ENCODE peak calls at places on chromosomes 11 and 22, in four cellular contexts. M is MM.1S, U is GM23248, W is neural progenitor cell. N is an unnamed sample. For H4K20me1, the result is how much of the 10 kb centered on the place peaks cover.

GRCh38 chr11:109940816-109941215 is 152.4 kb upstream of the ZC3H12C start:
- DNase-seq in W (no peak), M (no peak), U (peak), N (peak)

GRCh38 chr22:43798492-43798891 is 13.6 kb downstream of the EFCAB6 start:
- DNase-seq in W (no peak), M (no peak), U (peak), N (no peak)

GRCh38 chr11:133835258-133836075 is 9.8 kb downstream of the SPATA19 start:
- DNase-seq in M (no peak), U (peak), W (peak), N (peak)

GRCh38 chr11:10293423-10294288 is at the start of gene SBF2:
- DNase-seq in W (peak), U (peak), M (peak), N (peak)

GRCh38 chr22:36901411-36902142 is 11.9 kb upstream of the CSF2RB start:
- DNase-seq in W (no peak), U (no peak), M (peak), N (no peak)

GRCh38 chr11:80937831-80938230 is 1497.0 kb upstream of the TENM4 start:
- DNase-seq in M (no peak), W (no peak), U (peak), N (no peak)

GRCh38 chr11:69461272-69461962 is 20.0 kb upstream of the LINC01488 start:
- DNase-seq in W (no peak), M (no peak), U (no peak), N (no peak)

GRCh38 chr11:19714387-19715363 is 2.0 kb downstream of the NAV2 start:
- DNase-seq in M (no peak), W (peak), U (peak), N (peak)

GRCh38 chr11:86991341-86991740 is 36.1 kb upstream of the FZD4 start:
- DNase-seq in U (no peak), W (no peak), M (no peak), N (no peak)

GRCh38 chr11:134482865-134483264 is 70.8 kb upstream of the B3GAT1 start:
- DNase-seq in M (no peak), W (no peak), U (no peak), N (no peak)

GRCh38 chr11:126104420-126104819 is 41.8 kb upstream of the CDON start:
- DNase-seq in W (peak), M (peak), U (no peak), N (no peak)

GRCh38 chr22:48649031-48649430 is 1178.6 kb downstream of the BRD1 start:
- DNase-seq in U (no peak), M (no peak), W (no peak), N (no peak)

GRCh38 chr11:116879789-116880402 is 42.5 kb upstream of the APOA1 start:
- DNase-seq in W (peak), U (peak), M (peak), N (peak)

GRCh38 chr11:122850076-122850631 is 11.9 kb downstream of the CRTAM start:
- DNase-seq in M (no peak), U (peak), W (no peak), N (no peak)

GRCh38 chr11:27716850-27717249 is 16.6 kb upstream of the BDNF start:
- DNase-seq in W (peak), U (peak), M (no peak), N (no peak)

GRCh38 chr11:131389582-131389981 is 19.2 kb downstream of the NTM start:
- DNase-seq in W (no peak), U (no peak), M (no peak), N (no peak)

DNA sequence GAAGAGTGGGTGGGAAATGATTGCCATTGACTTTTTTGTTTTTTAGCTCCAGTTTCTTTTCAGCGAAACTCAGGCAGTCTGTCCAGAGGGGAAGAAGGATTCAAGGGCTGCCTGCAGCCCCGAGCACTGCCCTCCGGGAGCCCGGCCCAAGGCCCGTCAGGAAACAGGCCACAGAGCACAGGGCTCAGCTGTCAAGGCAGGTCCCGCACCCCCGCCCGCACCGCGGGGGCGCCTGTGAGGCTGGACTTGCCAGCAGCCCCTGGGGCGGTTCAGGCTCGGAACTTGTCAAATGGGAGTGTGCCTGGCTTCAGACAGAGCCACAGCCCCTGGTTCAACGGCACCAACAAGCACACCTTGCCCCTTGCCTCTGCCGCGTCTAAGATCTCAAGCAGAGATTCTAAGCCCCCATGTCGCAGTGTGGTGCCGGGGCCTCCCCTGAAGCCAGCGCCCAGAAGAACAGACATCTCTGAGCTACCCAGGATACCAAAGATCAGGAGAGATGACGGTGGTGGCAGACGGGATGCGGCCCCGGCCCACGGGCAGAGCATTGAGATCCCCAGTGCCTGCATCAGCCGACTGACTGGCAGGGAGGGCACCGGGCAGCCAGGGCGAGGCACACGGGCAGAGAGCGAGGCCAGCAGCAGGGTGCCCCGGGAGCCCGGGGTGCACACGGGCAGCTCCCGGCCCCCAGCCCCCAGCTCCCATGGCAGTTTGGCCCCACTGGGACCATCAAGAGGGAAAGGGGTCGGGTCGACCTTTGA is 8.6 kb downstream of the IRF7 start:
- DNase-seq in W (no peak), U (no peak), M (no peak), N (no peak)
- H4K20me1 ChIP-seq in W (under half), U (under half), M (under half), N (under half)

GRCh38 chr22:22092101-22092500 is 109.5 kb upstream of the TOP3B start:
- DNase-seq in W (no peak), U (no peak), M (no peak), N (no peak)

GRCh38 chr22:22093743-22094142 is 111.2 kb upstream of the TOP3B start:
- DNase-seq in W (no peak), U (no peak), M (no peak), N (no peak)

GRCh38 chr22:22094514-22094913 is 111.9 kb upstream of the TOP3B start:
- DNase-seq in U (no peak), W (no peak), M (no peak), N (no peak)

GRCh38 chr22:22092974-22093373 is 110.4 kb upstream of the TOP3B start:
- DNase-seq in W (no peak), M (no peak), U (no peak), N (no peak)

GRCh38 chr22:22094921-22095320 is 112.3 kb upstream of the TOP3B start:
- DNase-seq in M (no peak), W (no peak), U (no peak), N (no peak)
- TF ChIP-seq EZH2 in M (no peak), W (no peak), U (no peak), N (no peak)

GRCh38 chr11:68331338-68331947 is 19.1 kb downstream of the LRP5 start:
- DNase-seq in U (no peak), W (no peak), M (no peak), N (peak)
- H4K20me1 ChIP-seq in U (under half), W (under half), M (under half), N (under half)

GRCh38 chr11:64877390-64878222 is 815 bp downstream of the EHD1 start:
- DNase-seq in W (peak), M (no peak), U (peak), N (peak)
- TF ChIP-seq EZH2 in W (no peak), M (no peak), U (no peak), N (no peak)

GRCh38 chr22:23192558-23192957 is 12.2 kb downstream of the BCR start:
- DNase-seq in W (no peak), U (no peak), M (no peak), N (no peak)
- H4K20me1 ChIP-seq in W (half or more), U (under half), M (half or more), N (under half)

DNA sequence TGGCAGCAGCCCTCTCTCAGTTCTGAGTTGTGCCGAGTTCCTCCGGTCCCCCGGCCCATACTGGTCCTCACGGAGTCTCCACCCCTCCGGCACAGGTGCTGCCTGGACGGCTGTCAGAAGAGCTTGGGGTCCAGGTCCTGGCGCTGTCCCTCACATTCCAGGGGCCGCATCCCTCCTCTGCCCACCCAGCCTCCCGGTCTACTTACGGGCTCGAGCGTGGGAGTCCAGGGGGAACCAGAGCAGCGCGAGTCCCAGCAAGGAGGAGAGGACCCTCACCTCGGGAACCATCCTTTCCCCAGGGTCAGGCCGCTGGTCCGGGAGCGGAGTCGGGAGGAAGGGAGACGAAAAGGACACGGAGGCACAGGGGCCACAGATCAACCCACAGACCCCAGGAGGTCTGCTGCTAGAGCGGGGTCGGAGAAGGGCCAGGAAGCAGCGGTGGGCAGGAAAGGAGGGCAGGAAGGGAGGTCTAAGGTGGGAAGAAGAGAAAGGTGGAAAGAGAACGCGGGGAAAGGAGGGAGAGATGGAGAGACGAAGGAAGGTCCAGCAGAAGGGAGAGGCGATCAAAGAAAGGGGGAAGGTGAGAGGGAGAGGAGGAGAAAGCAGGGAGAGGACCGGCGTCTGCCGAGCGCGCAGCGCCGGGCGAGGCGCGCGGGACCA is 495 bp downstream of the CHRDL2 start:
- DNase-seq in M (no peak), U (peak), W (peak), N (no peak)
- TF ChIP-seq EZH2 in M (no peak), U (no peak), W (peak), N (peak)

GRCh38 chr22:31956360-31956759 is 12.0 kb downstream of the YWHAH start:
- DNase-seq in M (no peak), U (no peak), W (no peak), N (no peak)
- H4K20me1 ChIP-seq in M (under half), U (under half), W (half or more), N (under half)

GRCh38 chr11:57458410-57459111 is 1.8 kb upstream of the RTN4RL2 start:
- DNase-seq in W (peak), U (peak), M (no peak), N (no peak)
- TF ChIP-seq EZH2 in W (peak), U (peak), M (no peak), N (no peak)